ENCODE peak calls at places on chromosome 16, in nine cellular contexts. J, F, L, S, D, W, K, P and U are unnamed samples.

GRCh38 chr16:82456683-82457082 is 170.1 kb upstream of the CDH13 start:
- DNase-seq in J (peak), F (peak), L (peak), S (peak), D (peak), W (peak), K (peak), P (peak), U (peak)

GRCh38 chr16:88649924-88650748 is 717 bp downstream of the CYBA start:
- DNase-seq in J (peak), F (no peak), L (peak), S (peak), D (peak), W (peak), K (peak), P (no peak), U (no peak)

GRCh38 chr16:88713568-88714419 is 7.5 kb downstream of the CTU2 start:
- DNase-seq in J (no peak), F (no peak), L (peak), S (peak), D (no peak), W (no peak), K (peak), P (no peak), U (no peak)

GRCh38 chr16:1035066-1035415 is 37.5 kb upstream of the SSTR5 start:
- DNase-seq in J (no peak), F (no peak), L (no peak), S (no peak), D (no peak), W (no peak), K (no peak), P (no peak), U (no peak)

GRCh38 chr16:28012031-28012445 is 51.5 kb downstream of the GSG1L start:
- DNase-seq in J (peak), F (no peak), L (peak), S (no peak), D (no peak), W (no peak), K (peak), P (no peak), U (no peak)

GRCh38 chr16:77858060-77858459 is 69.7 kb downstream of the VAT1L start:
- DNase-seq in J (no peak), F (no peak), L (no peak), S (no peak), D (no peak), W (no peak), K (no peak), P (no peak), U (no peak)

GRCh38 chr16:89313583-89313982 is 96.1 kb downstream of the ZNF778 start:
- DNase-seq in J (no peak), F (no peak), L (no peak), S (no peak), D (no peak), W (no peak), K (no peak), P (no peak), U (no peak)

GRCh38 chr16:71216714-71217113 is 13.8 kb downstream of the HYDIN start:
- DNase-seq in J (no peak), F (no peak), L (no peak), S (no peak), D (no peak), W (no peak), K (no peak), P (no peak), U (no peak)

GRCh38 chr16:51175081-51175480 is 24.0 kb upstream of the SALL1 start:
- DNase-seq in J (no peak), F (no peak), L (peak), S (no peak), D (no peak), W (no peak), K (no peak), P (no peak), U (no peak)

GRCh38 chr16:56987692-56988091 is 1.7 kb upstream of the NLRC5 start:
- DNase-seq in J (no peak), F (no peak), L (no peak), S (no peak), D (no peak), W (no peak), K (no peak), P (no peak), U (no peak)
- H3K4me3 ChIP-seq in J (no peak), F (no peak), L (no peak), S (no peak), D (no peak), W (no peak), K (no peak), P (no peak), U (no peak)

GRCh38 chr16:17552351-17552750 is 81.6 kb upstream of the XYLT1 start:
- DNase-seq in J (no peak), F (no peak), L (no peak), S (no peak), D (no peak), W (no peak), K (no peak), P (no peak), U (no peak)

GRCh38 chr16:17557480-17557879 is 86.7 kb upstream of the XYLT1 start:
- DNase-seq in J (no peak), F (no peak), L (no peak), S (no peak), D (no peak), W (no peak), K (no peak), P (no peak), U (no peak)

GRCh38 chr16:17560548-17560947 is 89.8 kb upstream of the XYLT1 start:
- DNase-seq in J (no peak), F (no peak), L (no peak), S (no peak), D (no peak), W (no peak), K (no peak), P (no peak), U (no peak)

GRCh38 chr16:17555176-17555575 is 84.4 kb upstream of the XYLT1 start:
- DNase-seq in J (no peak), F (no peak), L (peak), S (no peak), D (no peak), W (no peak), K (peak), P (no peak), U (no peak)

GRCh38 chr16:17556276-17557052 is 85.7 kb upstream of the XYLT1 start:
- DNase-seq in J (peak), F (no peak), L (peak), S (no peak), D (no peak), W (peak), K (peak), P (no peak), U (peak)
- H3K4me3 ChIP-seq in J (no peak), F (no peak), L (no peak), S (no peak), D (no peak), W (no peak), K (no peak), P (no peak), U (no peak)

DNA sequence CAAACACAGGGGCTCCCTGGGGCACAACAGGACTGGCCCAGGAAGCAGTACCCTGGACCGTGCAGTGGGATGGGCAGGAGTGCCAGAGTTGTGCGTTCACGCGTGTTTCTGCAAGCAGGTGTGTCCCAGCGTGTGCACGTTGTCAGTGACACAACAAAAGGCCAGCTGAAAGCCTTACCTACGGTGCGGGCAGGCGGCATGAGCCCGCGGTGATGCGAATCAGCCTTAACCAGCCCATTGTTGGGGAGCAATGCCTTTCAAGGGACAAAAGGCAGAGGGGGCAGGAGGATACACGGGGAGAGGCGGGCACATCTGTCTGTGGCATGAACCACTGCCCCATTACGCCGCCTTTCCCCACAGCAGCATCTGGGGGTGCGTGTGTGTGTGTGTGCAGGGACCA is 158.3 kb downstream of the ZNF423 start:
- DNase-seq in J (no peak), F (no peak), L (no peak), S (no peak), D (no peak), W (no peak), K (no peak), P (no peak), U (no peak)
- H3K4me3 ChIP-seq in J (no peak), F (no peak), L (no peak), S (no peak), D (no peak), W (no peak), K (no peak), P (no peak), U (no peak)

DNA sequence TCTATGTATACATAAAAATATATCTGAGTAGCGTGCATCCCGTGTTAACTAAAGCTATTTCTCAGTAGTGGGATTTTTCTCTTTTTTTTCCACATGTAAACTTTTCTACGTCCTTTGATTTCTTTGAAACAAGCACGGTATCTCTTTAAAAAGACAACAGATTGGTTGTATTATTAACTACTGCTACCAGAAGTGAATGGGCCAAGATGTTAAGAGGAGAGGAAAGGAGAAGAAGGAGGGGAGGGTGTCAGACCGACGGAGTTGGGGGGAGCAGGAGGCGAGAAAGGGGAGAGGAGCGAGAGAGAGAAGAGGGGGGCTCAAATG is 75.1 kb downstream of the CMC2 start:
- DNase-seq in J (no peak), F (no peak), L (no peak), S (no peak), D (no peak), W (no peak), K (no peak), P (no peak), U (no peak)
- H3K4me3 ChIP-seq in J (peak), F (peak), L (peak), S (peak), D (peak), W (no peak), K (peak), P (peak), U (peak)

DNA sequence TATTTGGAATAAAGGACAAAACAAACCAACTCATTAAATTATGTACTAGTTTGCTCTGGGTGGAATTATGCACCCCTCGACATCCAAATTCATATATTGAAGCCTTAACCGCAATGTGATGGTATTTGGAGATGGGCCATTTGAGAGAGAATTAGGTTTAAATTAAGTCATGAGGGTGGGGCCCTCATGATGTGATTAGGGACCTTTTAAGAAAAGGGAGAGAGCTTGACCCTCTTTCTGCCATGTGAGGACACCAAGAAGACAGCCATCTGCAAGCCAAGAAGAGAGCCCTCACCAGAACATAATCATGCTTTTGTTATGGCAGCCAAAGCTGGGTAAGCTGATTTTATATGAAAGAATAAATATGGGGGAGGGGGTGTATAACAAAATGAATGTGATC is 2.0 kb downstream of the C16orf87 start:
- DNase-seq in J (no peak), F (no peak), L (no peak), S (no peak), D (no peak), W (no peak), K (no peak), P (no peak), U (no peak)
- H3K4me3 ChIP-seq in J (peak), F (no peak), L (peak), S (no peak), D (no peak), W (no peak), K (no peak), P (no peak), U (no peak)

GRCh38 chr16:13606804-13607203 is 313.1 kb upstream of the ERCC4 start:
- DNase-seq in J (no peak), F (no peak), L (no peak), S (no peak), D (no peak), W (no peak), K (no peak), P (no peak), U (no peak)
- H3K4me3 ChIP-seq in J (no peak), F (no peak), L (no peak), S (no peak), D (no peak), W (no peak), K (no peak), P (no peak), U (no peak)

DNA sequence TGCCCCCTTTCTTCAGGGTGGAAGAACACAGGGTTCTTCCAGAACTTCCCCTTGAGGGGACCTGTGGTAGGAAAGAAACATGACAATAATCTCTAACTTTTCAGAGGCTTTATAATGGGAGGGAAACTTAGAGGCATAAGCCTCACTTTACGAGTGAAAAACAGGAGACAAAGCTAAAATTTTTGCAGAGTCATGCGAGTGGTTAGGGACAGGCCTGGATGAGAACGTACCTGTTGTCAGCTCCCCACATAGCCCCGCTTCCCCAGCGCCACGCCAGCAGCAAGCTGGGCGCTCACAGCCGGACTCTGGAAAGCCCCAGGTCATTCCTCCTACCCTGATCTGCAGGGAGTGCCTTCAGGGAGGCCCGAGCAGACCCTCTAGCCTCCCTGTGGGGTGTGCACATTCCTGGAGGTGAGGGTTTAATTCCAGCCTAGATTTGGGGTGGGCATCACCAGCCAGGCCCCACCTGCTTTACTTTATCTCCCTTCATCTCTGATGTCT is 53.6 kb downstream of the LDHD start:
- DNase-seq in J (no peak), F (no peak), L (no peak), S (no peak), D (no peak), W (no peak), K (no peak), P (no peak), U (no peak)
- H3K4me3 ChIP-seq in J (no peak), F (no peak), L (no peak), S (no peak), D (no peak), W (no peak), K (no peak), P (no peak), U (no peak)

GRCh38 chr16:20865420-20866126 is 34.6 kb downstream of the DCUN1D3 start:
- DNase-seq in J (no peak), F (no peak), L (peak), S (no peak), D (no peak), W (no peak), K (peak), P (no peak), U (no peak)
- H3K4me3 ChIP-seq in J (no peak), F (no peak), L (no peak), S (no peak), D (no peak), W (no peak), K (no peak), P (no peak), U (no peak)